ENCODE peak calls at places on chromosomes 5 and 9, in six cellular contexts. A is IMR-90, S is A549, F is fibroblast of the aortic adventitia, X is hepatocyte, W is breast epithelium. Y is an unnamed sample.

GRCh38 chr5:96582343-96582742 is 79.8 kb upstream of the CAST start:
- DNase-seq in A (peak), S (no peak), F (peak), X (peak), W (no peak), Y (no peak)

GRCh38 chr5:141832131-141832530 is 46.1 kb downstream of the PCDH1 start:
- DNase-seq in A (no peak), S (no peak), F (no peak), X (no peak), W (no peak), Y (no peak)

GRCh38 chr9:129245276-129245675 is 67.2 kb upstream of the IER5L start:
- DNase-seq in A (peak), S (no peak), F (no peak), X (no peak), W (no peak), Y (no peak)

GRCh38 chr9:98453589-98454311 is 198.3 kb upstream of the TBC1D2 start:
- DNase-seq in A (peak), S (no peak), F (peak), X (no peak), W (no peak), Y (no peak)

GRCh38 chr9:119963798-119964372 is 594.6 kb upstream of the BRINP1 start:
- DNase-seq in A (peak), S (peak), F (peak), X (peak), W (no peak), Y (no peak)

GRCh38 chr9:16499866-16500265 is 370.6 kb downstream of the BNC2 start:
- DNase-seq in A (no peak), S (no peak), F (no peak), X (no peak), W (no peak), Y (no peak)

GRCh38 chr5:138720840-138721239 is 32.4 kb upstream of the CTNNA1 start:
- DNase-seq in A (no peak), S (no peak), F (no peak), X (no peak), W (no peak), Y (no peak)

GRCh38 chr5:76479973-76480667 is 77.0 kb downstream of the IQGAP2 start:
- DNase-seq in A (no peak), S (no peak), F (no peak), X (peak), W (no peak), Y (no peak)

GRCh38 chr5:140273401-140273877 is 29.5 kb downstream of the PFDN1 start:
- DNase-seq in A (peak), S (no peak), F (peak), X (no peak), W (no peak), Y (no peak)

GRCh38 chr5:68137451-68138190 is 77.9 kb upstream of the PIK3R1 start:
- DNase-seq in A (peak), S (no peak), F (peak), X (no peak), W (no peak), Y (no peak)

GRCh38 chr5:149617760-149618306 is 36.5 kb downstream of the ARHGEF37 start:
- DNase-seq in A (no peak), S (no peak), F (no peak), X (no peak), W (no peak), Y (no peak)

GRCh38 chr5:126265917-126266316 is 157.3 kb upstream of the GRAMD2B start:
- DNase-seq in A (no peak), S (no peak), F (no peak), X (no peak), W (no peak), Y (no peak)

GRCh38 chr9:81492710-81493447 is 196.5 kb downstream of the TLE1 start:
- DNase-seq in A (peak), S (no peak), F (peak), X (peak), W (no peak), Y (no peak)

GRCh38 chr5:150541895-150542294 is 34.0 kb downstream of the NDST1 start:
- DNase-seq in A (no peak), S (no peak), F (no peak), X (no peak), W (no peak), Y (no peak)

GRCh38 chr5:9149988-9150387 is 395.9 kb downstream of the SEMA5A start:
- DNase-seq in A (peak), S (no peak), F (peak), X (no peak), W (no peak), Y (no peak)

GRCh38 chr5:14296533-14297331 is 153.6 kb downstream of the TRIO start:
- DNase-seq in A (peak), S (no peak), F (peak), X (no peak), W (no peak), Y (no peak)

DNA sequence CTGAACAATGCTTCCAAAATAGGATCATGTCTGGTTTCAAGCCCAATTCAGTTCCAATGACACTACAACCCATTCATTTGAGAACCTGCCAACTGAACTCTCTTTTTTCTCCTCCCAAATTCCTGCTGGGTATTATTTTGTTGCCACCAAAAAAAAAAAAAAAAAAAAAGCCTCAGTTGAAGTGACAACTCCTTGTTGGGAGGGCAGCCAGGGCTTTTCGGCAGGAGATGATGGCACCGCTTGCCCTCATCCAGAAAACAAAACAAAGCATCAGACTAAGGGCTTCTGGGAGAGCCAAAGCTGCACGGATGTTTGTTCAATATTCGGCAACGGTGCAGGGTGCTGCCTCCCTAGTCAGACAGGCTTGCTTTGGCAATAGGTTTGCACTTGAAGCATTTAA is 30.6 kb upstream of the TRIM32 start:
- DNase-seq in A (no peak), S (no peak), F (no peak), X (no peak), W (no peak), Y (no peak)
- H3K4me3 ChIP-seq in A (no peak), S (no peak), F (no peak), X (no peak), W (no peak), Y (no peak)

GRCh38 chr9:137127301-137128157 is 11.4 kb upstream of the GRIN1 start:
- DNase-seq in A (no peak), S (no peak), F (peak), X (peak), W (no peak), Y (peak)
- H3K4me3 ChIP-seq in A (no peak), S (peak), F (peak), X (no peak), W (peak), Y (peak)

GRCh38 chr5:119357815-119358559 is 2.2 kb downstream of the TNFAIP8 start:
- DNase-seq in A (no peak), S (no peak), F (no peak), X (no peak), W (no peak), Y (no peak)
- H3K4me3 ChIP-seq in A (no peak), S (no peak), F (no peak), X (no peak), W (no peak), Y (peak)

GRCh38 chr9:112838342-112838741 is 52.3 kb downstream of the SLC46A2 start:
- DNase-seq in A (no peak), S (no peak), F (no peak), X (no peak), W (no peak), Y (no peak)
- H3K4me3 ChIP-seq in A (no peak), S (no peak), F (no peak), X (no peak), W (no peak), Y (no peak)

GRCh38 chr5:58450811-58451629 is 8.9 kb downstream of the PLK2 start:
- DNase-seq in A (peak), S (no peak), F (peak), X (no peak), W (no peak), Y (no peak)

GRCh38 chr5:58444805-58445204 is 15.1 kb downstream of the PLK2 start:
- DNase-seq in A (no peak), S (no peak), F (no peak), X (no peak), W (no peak), Y (no peak)

GRCh38 chr5:58450018-58450417 is 9.9 kb downstream of the PLK2 start:
- DNase-seq in A (no peak), S (no peak), F (peak), X (no peak), W (no peak), Y (no peak)

GRCh38 chr5:58451732-58452565 is 7.9 kb downstream of the PLK2 start:
- DNase-seq in A (peak), S (no peak), F (peak), X (no peak), W (no peak), Y (no peak)

DNA sequence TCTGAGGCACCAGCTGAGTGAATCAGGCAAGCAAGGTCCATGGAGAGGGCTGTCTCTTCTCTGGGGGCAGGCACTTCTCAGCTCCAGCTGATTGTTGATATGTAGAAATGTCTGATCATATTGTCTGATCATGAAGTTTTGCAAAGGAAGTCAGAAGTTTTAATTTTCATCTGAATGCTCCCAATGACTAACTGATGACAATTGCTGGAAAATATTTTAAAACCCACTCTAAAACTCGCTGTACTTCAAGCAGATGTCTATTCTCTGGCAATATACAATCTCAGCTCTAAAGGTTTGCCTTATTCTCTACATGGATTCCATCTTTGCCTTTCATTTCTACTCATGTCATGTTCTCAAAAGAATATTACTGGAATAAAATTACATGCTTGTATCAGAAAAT is 12.7 kb downstream of the PLK2 start:
- DNase-seq in A (peak), S (no peak), F (no peak), X (no peak), W (no peak), Y (no peak)
- H3K4me3 ChIP-seq in A (no peak), S (no peak), F (no peak), X (no peak), W (no peak), Y (no peak)